ENCODE peak calls at places on chromosomes 3 and 15, in four cellular contexts. P, R, L and I are unnamed samples.

GRCh38 chr3:100522125-100522524 is 29.7 kb downstream of the TMEM45A start:
- DNase-seq in L (no peak), P (no peak), R (no peak), I (no peak)

GRCh38 chr15:64851503-64851840 is 9.8 kb downstream of the PLEKHO2 start:
- DNase-seq in P (no peak), L (no peak), R (no peak), I (no peak)

GRCh38 chr3:124461838-124462632 is 268.2 kb upstream of the UMPS start:
- DNase-seq in L (no peak), P (no peak), R (no peak), I (no peak)

GRCh38 chr15:74631935-74632560 is 16.4 kb downstream of the CLK3 start:
- DNase-seq in R (no peak), P (peak; percentile 53), L (peak; percentile 51), I (no peak)

GRCh38 chr15:29433507-29433906 is 163.9 kb upstream of the NSMCE3 start:
- DNase-seq in L (no peak), P (no peak), R (no peak), I (no peak)

GRCh38 chr3:127753898-127754410 is 68.4 kb downstream of the MGLL start:
- DNase-seq in R (no peak), P (no peak), L (no peak), I (no peak)

GRCh38 chr3:195895078-195895899 is 13.1 kb downstream of the TNK2 start:
- DNase-seq in L (peak; percentile 81), R (no peak), P (peak; percentile 53), I (no peak)

GRCh38 chr3:73745429-73746247 is 120.9 kb upstream of the PDZRN3 start:
- DNase-seq in R (peak; percentile 0), P (no peak), L (no peak), I (no peak)

GRCh38 chr3:45640724-45641361 is 46.3 kb downstream of the LIMD1 start:
- DNase-seq in R (no peak), P (no peak), L (no peak), I (no peak)

GRCh38 chr3:55690161-55690560 is 203.1 kb upstream of the WNT5A start:
- DNase-seq in L (no peak), P (no peak), R (no peak), I (no peak)